ENCODE peak calls at places on chromosomes 2 and 18, in ten cellular contexts. T, R, S, K, V, H, F, N, I and Q are unnamed samples.
A peak's percentile ranks its signal among the peaks of the same experiment; 100 is the strongest.

GRCh38 chr18:25921677-25922421 is 168.6 kb downstream of the SS18 start:
- DNase-seq in T (no peak), R (peak; percentile 39), S (no peak), K (peak; percentile 72), V (no peak), H (no peak), F (peak; percentile 0), N (no peak), I (peak; percentile 1), Q (peak; percentile 1)

GRCh38 chr18:45690975-45691815 is 32.8 kb upstream of the SLC14A1 start:
- DNase-seq in T (peak; percentile 73), R (peak; percentile 87), S (peak; percentile 68), K (peak; percentile 90), V (peak; percentile 87), H (peak; percentile 78), F (peak; percentile 67), N (peak; percentile 74), I (peak; percentile 66), Q (peak; percentile 47)

GRCh38 chr2:204260162-204260877 is 285.0 kb upstream of the PARD3B start:
- DNase-seq in T (peak; percentile 53), R (peak; percentile 94), S (peak; percentile 72), K (peak; percentile 84), V (no peak), H (peak; percentile 57), F (peak; percentile 65), N (peak; percentile 70), I (no peak), Q (no peak)

GRCh38 chr2:146981921-146982320 is 862.9 kb upstream of the ACVR2A start:
- DNase-seq in T (no peak), R (no peak), S (no peak), K (no peak), V (no peak), H (no peak), F (peak; percentile 91), N (no peak), I (no peak), Q (no peak)

GRCh38 chr2:238684362-238685326 is 163.2 kb upstream of the TWIST2 start:
- DNase-seq in T (no peak), R (no peak), S (no peak), K (no peak), V (no peak), H (peak; percentile 76), F (peak; percentile 99), N (no peak), I (no peak), Q (no peak)

GRCh38 chr2:4354678-4355077 is 651.3 kb downstream of the DCDC2C start:
- DNase-seq in T (no peak), R (peak; percentile 60), S (no peak), K (peak; percentile 80), V (no peak), H (no peak), F (no peak), N (no peak), I (no peak), Q (no peak)

GRCh38 chr2:96260404-96261260 is 5.2 kb downstream of the TMEM127 start:
- DNase-seq in T (peak; percentile 69), R (peak; percentile 70), S (no peak), K (peak; percentile 57), V (no peak), H (peak; percentile 81), F (peak; percentile 87), N (peak; percentile 64), I (no peak), Q (no peak)

GRCh38 chr2:172427990-172428840 is 829 bp downstream of the ITGA6 start:
- DNase-seq in T (peak; percentile 65), R (peak; percentile 85), S (peak; percentile 26), K (peak; percentile 66), V (peak; percentile 88), H (peak; percentile 60), F (peak; percentile 18), N (peak; percentile 41), I (peak; percentile 40), Q (peak; percentile 48)

GRCh38 chr2:198042189-198042588 is 237.8 kb downstream of the PLCL1 start:
- DNase-seq in T (no peak), R (no peak), S (no peak), K (no peak), V (no peak), H (no peak), F (no peak), N (no peak), I (no peak), Q (no peak)

GRCh38 chr2:62396880-62397279 is 109.1 kb downstream of the TMEM17 start:
- DNase-seq in T (no peak), R (no peak), S (no peak), K (no peak), V (no peak), H (no peak), F (no peak), N (no peak), I (no peak), Q (no peak)

GRCh38 chr18:39788395-39788794 is 2166.6 kb upstream of the PIK3C3 start:
- DNase-seq in T (no peak), R (no peak), S (no peak), K (no peak), V (no peak), H (no peak), F (no peak), N (no peak), I (no peak), Q (no peak)

GRCh38 chr2:8004250-8004681 is 677.6 kb upstream of the ID2 start:
- DNase-seq in T (no peak), R (no peak), S (no peak), K (no peak), V (no peak), H (no peak), F (peak; percentile 70), N (no peak), I (no peak), Q (no peak)

GRCh38 chr2:38187416-38188127 is 111.6 kb upstream of the CYP1B1 start:
- DNase-seq in T (peak; percentile 67), R (no peak), S (peak; percentile 72), K (no peak), V (no peak), H (peak; percentile 79), F (peak; percentile 91), N (peak; percentile 55), I (no peak), Q (no peak)

GRCh38 chr18:1039421-1039820 is 134.8 kb downstream of the ADCYAP1 start:
- DNase-seq in T (no peak), R (no peak), S (no peak), K (no peak), V (no peak), H (no peak), F (no peak), N (no peak), I (no peak), Q (no peak)

GRCh38 chr2:216151313-216152030 is 42.3 kb downstream of the XRCC5 start:
- DNase-seq in T (no peak), R (no peak), S (no peak), K (no peak), V (no peak), H (no peak), F (no peak), N (no peak), I (no peak), Q (no peak)

GRCh38 chr2:5657216-5657615 is 35.0 kb upstream of the SOX11 start:
- DNase-seq in T (no peak), R (no peak), S (no peak), K (no peak), V (no peak), H (no peak), F (peak; percentile 6), N (no peak), I (no peak), Q (no peak)

GRCh38 chr2:27703638-27704341 is 40.1 kb downstream of the SLC4A1AP start:
- DNase-seq in T (peak; percentile 73), R (peak; percentile 88), S (peak; percentile 84), K (peak; percentile 94), V (peak; percentile 87), H (peak; percentile 88), F (peak; percentile 87), N (peak; percentile 83), I (peak; percentile 70), Q (peak; percentile 72)
- H3K27ac ChIP-seq in T (no peak overlapping the region), R (no peak overlapping the region), S (peak overlapping the region; percentile 94), K (no peak overlapping the region), V (no peak overlapping the region), H (peak overlapping the region; percentile 90), F (peak overlapping the region; percentile 48), N (no peak overlapping the region), I (no peak overlapping the region), Q (no peak overlapping the region)

GRCh38 chr18:51049137-51049536 is 19.1 kb downstream of the SMAD4 start:
- DNase-seq in T (no peak), R (no peak), S (no peak), K (no peak), V (no peak), H (no peak), F (no peak), N (no peak), I (no peak), Q (no peak)
- H3K4me3 ChIP-seq in T (no peak overlapping the region), R (no peak overlapping the region), S (no peak overlapping the region), K (no peak overlapping the region), V (no peak overlapping the region), H (no peak overlapping the region), F (no peak overlapping the region), N (no peak overlapping the region), I (no peak overlapping the region), Q (no peak overlapping the region)

GRCh38 chr2:46966576-46966975 is 51.0 kb upstream of the MCFD2 start:
- DNase-seq in T (no peak), R (no peak), S (no peak), K (no peak), V (no peak), H (no peak), F (no peak), N (no peak), I (no peak), Q (no peak)
- H3K36me3 ChIP-seq in T (peaks cover 11% of the 10 kb centered on the region), R (no peaks in the 10 kb centered on the region), S (no peaks in the 10 kb centered on the region), K (no peaks in the 10 kb centered on the region), V (peaks cover 4% of the 10 kb centered on the region), H (no peaks in the 10 kb centered on the region), F (peaks cover 8% of the 10 kb centered on the region), N (no peaks in the 10 kb centered on the region), I (no peaks in the 10 kb centered on the region), Q (peaks cover 14% of the 10 kb centered on the region)

GRCh38 chr2:74019516-74019915 is 34.8 kb downstream of the TET3 start:
- DNase-seq in T (no peak), R (no peak), S (no peak), K (no peak), V (no peak), H (no peak), F (no peak), N (no peak), I (no peak), Q (no peak)
- H3K27ac ChIP-seq in T (no peak overlapping the region), R (no peak overlapping the region), S (no peak overlapping the region), K (peak overlapping the region; percentile 31), V (no peak overlapping the region), H (no peak overlapping the region), F (no peak overlapping the region), N (no peak overlapping the region), I (no peak overlapping the region), Q (no peak overlapping the region)